ENCODE peak calls at places on chromosomes 13 and 19, in nine cellular contexts. P is posterior cingulate gyrus; F is HTR-8/SVneo; N is ELF-1; S is naive thymus-derived CD8-positive, alpha-beta T cell; I is cardiac muscle cell; O is HS-27A; C is NCI-H2107; W is CD8-positive, alpha-beta T cell. L is an unnamed sample.

GRCh38 chr13:52195052-52195837 is 35.8 kb upstream of the NEK3 start:
- DNase-seq in O (no peak), S (peak), I (peak), P (peak), N (peak), C (no peak), F (no peak), W (peak), L (peak)

GRCh38 chr19:20423381-20424207 is 142.0 kb downstream of the ZNF737 start:
- DNase-seq in F (no peak), W (peak), O (no peak), C (no peak), N (peak), S (no peak), I (peak), P (no peak), L (no peak)

GRCh38 chr19:19151418-19151817 is 13.1 kb upstream of the TMEM161A start:
- DNase-seq in N (no peak), F (no peak), I (no peak), P (no peak), W (no peak), O (no peak), S (no peak), C (no peak), L (no peak)

GRCh38 chr13:30665638-30666037 is 47.9 kb downstream of the USPL1 start:
- DNase-seq in O (no peak), N (no peak), S (no peak), W (no peak), I (no peak), P (no peak), F (no peak), C (no peak), L (no peak)

GRCh38 chr19:40191836-40192646 is 815 bp downstream of the MAP3K10 start:
- DNase-seq in N (peak), W (no peak), O (no peak), S (peak), P (peak), F (peak), C (peak), I (peak), L (peak)

GRCh38 chr13:51778407-51778806 is 25.6 kb downstream of the DHRS12 start:
- DNase-seq in F (no peak), S (no peak), C (no peak), P (peak), N (no peak), I (no peak), O (no peak), W (no peak), L (no peak)

GRCh38 chr13:99045396-99045795 is 67.5 kb upstream of the DOCK9 start:
- DNase-seq in F (no peak), O (no peak), N (no peak), W (no peak), P (no peak), I (no peak), S (no peak), C (no peak), L (no peak)

GRCh38 chr13:91714726-91715334 is 316.4 kb downstream of the GPC5 start:
- DNase-seq in C (no peak), S (no peak), P (no peak), I (no peak), N (no peak), W (no peak), O (no peak), F (no peak), L (no peak)

GRCh38 chr13:40793339-40793738 is 3.9 kb downstream of the SLC25A15 start:
- DNase-seq in C (no peak), O (no peak), F (no peak), W (no peak), I (no peak), N (no peak), P (no peak), S (no peak), L (no peak)

GRCh38 chr13:39144941-39145533 is 106.8 kb downstream of the NHLRC3 start:
- DNase-seq in O (peak), W (no peak), I (peak), P (peak), S (no peak), F (peak), C (no peak), N (peak), L (peak)

GRCh38 chr13:103810026-103810425 is 743.8 kb upstream of the SLC10A2 start:
- DNase-seq in I (no peak), S (no peak), F (no peak), P (no peak), C (no peak), N (no peak), O (no peak), W (no peak), L (no peak)

GRCh38 chr13:106518535-106518934 is 16.9 kb downstream of the EFNB2 start:
- DNase-seq in F (no peak), C (no peak), W (no peak), O (no peak), I (no peak), N (no peak), P (no peak), S (no peak), L (no peak)